ENCODE peak calls at places on chromosomes 5 and 9, in nine cellular contexts. S is RWPE1, W is left lung, A is IMR-90, C is small intestine, M is right atrium auricular region, U is caudate nucleus, G is lower lobe of right lung, L is heart right ventricle. B is an unnamed sample.

GRCh38 chr9:129319076-129319937 is 141.2 kb upstream of the IER5L start:
- DNase-seq in W (no peak), G (no peak), A (no peak), U (no peak), L (no peak), S (no peak), M (peak; percentile 52), C (no peak), B (peak; percentile 71)

GRCh38 chr5:177265395-177265794 is 38.1 kb downstream of the RAB24 start:
- DNase-seq in C (no peak), W (no peak), L (no peak), M (no peak), G (no peak), S (no peak), U (no peak), A (no peak), B (no peak)

GRCh38 chr9:133333566-133333965 is 2.4 kb downstream of the SURF6 start:
- DNase-seq in M (no peak), G (peak; percentile 44), C (no peak), W (peak; percentile 46), A (no peak), S (no peak), U (no peak), L (no peak), B (peak; percentile 30)

GRCh38 chr9:132589148-132590036 is 7.0 kb downstream of the BARHL1 start:
- DNase-seq in M (no peak), W (no peak), S (no peak), G (no peak), U (no peak), L (no peak), C (no peak), A (no peak), B (no peak)

GRCh38 chr5:54595724-54596123 is 78.2 kb downstream of the SNX18 start:
- DNase-seq in S (no peak), G (no peak), U (no peak), W (no peak), M (no peak), A (peak; percentile 47), C (no peak), L (no peak), B (no peak)

GRCh38 chr9:20395671-20396070 is 226.6 kb downstream of the MLLT3 start:
- DNase-seq in S (no peak), A (no peak), U (no peak), W (no peak), L (no peak), M (no peak), G (no peak), C (no peak), B (no peak)

GRCh38 chr5:137636076-137636475 is 99.8 kb downstream of the KLHL3 start:
- DNase-seq in W (no peak), A (no peak), L (no peak), G (no peak), M (no peak), U (no peak), C (no peak), S (no peak), B (no peak)

GRCh38 chr9:117551171-117551570 is 136.3 kb upstream of the ASTN2 start:
- DNase-seq in A (no peak), W (no peak), S (no peak), G (no peak), M (no peak), U (no peak), C (no peak), L (no peak), B (no peak)

GRCh38 chr5:145847499-145848497 is 12.7 kb upstream of the PRELID2 start:
- DNase-seq in C (peak; percentile 46), A (peak; percentile 93), G (no peak), L (no peak), W (no peak), M (no peak), U (no peak), S (peak; percentile 82), B (no peak)

GRCh38 chr5:54295658-54296276 is 14.6 kb downstream of the ARL15 start:
- DNase-seq in M (no peak), S (no peak), U (no peak), A (no peak), G (no peak), L (no peak), C (no peak), W (no peak), B (no peak)

GRCh38 chr5:143217065-143217803 is 186.3 kb downstream of the NR3C1 start:
- DNase-seq in U (no peak), C (peak; percentile 72), L (no peak), W (no peak), G (no peak), M (no peak), A (peak; percentile 27), S (peak; percentile 36), B (no peak)

GRCh38 chr9:34869390-34869789 is 88.7 kb upstream of the PHF24 start:
- DNase-seq in S (no peak), M (no peak), L (no peak), G (no peak), W (no peak), C (no peak), A (peak; percentile 19), U (no peak), B (no peak)

GRCh38 chr9:127011772-127012171 is 97.2 kb downstream of the RALGPS1 start:
- DNase-seq in A (no peak), S (no peak), G (no peak), W (no peak), M (no peak), C (no peak), U (no peak), L (no peak), B (no peak)

GRCh38 chr9:100099722-100100042 is 639 bp downstream of the INVS start:
- DNase-seq in A (no peak), M (no peak), U (no peak), W (no peak), L (no peak), S (peak; percentile 64), G (peak; percentile 58), C (no peak), B (no peak)

GRCh38 chr9:100101608-100102007 is 2.6 kb downstream of the INVS start:
- DNase-seq in C (no peak), M (no peak), U (no peak), G (no peak), W (no peak), S (no peak), L (no peak), A (no peak), B (no peak)

GRCh38 chr9:100100268-100100667 is 1.2 kb downstream of the INVS start:
- DNase-seq in U (no peak), C (peak; percentile 70), W (no peak), S (no peak), A (no peak), M (no peak), L (no peak), G (no peak), B (no peak)

GRCh38 chr9:100098241-100098886 is 436 bp downstream of the ERP44 start:
- DNase-seq in L (peak; percentile 33), S (peak; percentile 96), A (peak; percentile 54), U (peak; percentile 30), M (no peak), C (peak; percentile 93), W (peak; percentile 80), G (peak; percentile 66), B (no peak)

DNA sequence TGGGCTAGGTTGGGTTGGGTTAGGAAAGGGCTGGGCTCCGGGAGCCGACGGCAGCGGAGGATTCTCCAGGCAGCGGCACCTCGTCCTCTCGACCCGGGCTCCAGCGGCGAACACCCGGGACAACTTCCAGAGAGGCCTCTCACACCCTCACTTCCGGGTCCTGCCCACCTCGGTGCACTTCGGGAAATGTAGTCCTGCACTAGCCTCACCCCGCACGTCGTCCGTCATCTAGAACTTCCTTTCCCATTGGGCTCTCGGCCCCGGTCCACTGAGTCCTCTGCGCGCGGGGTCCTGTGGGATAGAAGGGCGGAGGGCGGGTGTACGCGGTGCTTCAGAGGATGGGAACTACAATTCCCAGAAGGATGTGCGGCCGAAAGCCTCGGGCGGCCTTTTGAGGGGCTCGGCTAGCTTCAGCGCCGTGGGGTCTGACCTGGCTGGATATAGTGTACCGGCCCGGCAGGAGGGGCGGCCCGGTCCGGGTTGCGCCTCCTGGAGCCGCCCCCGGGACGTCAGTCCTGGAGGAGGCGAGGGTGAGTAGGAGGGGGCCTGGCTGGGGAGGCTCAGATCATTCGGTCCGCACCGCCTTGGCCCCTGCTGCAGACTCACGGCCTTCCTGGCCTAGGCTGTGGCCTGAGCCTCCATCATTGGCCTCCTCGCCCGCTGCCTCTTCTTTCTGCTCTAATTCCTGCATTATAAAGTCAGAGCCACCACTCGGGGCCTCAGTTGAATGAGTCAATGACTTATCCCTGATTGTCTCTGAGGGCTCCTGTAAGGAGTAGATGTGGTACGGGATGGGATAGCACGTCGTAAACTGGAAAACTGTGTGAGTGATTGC is at the start of the genes ERP44 and INVS:
- DNase-seq in U (peak; percentile 96), L (peak; percentile 97), C (peak; percentile 100), G (peak; percentile 99), A (peak; percentile 99), M (peak; percentile 99), W (peak; percentile 98), S (peak; percentile 99), B (peak; percentile 99)
- H3K27ac ChIP-seq in U (peak within 1 kb of the TSS; percentile 87), L (peak within 1 kb of the TSS; percentile 95), C (peak within 1 kb of the TSS; percentile 96), G (peak within 1 kb of the TSS; percentile 96), A (peak within 1 kb of the TSS; percentile 77), M (peak within 1 kb of the TSS; percentile 93), W (peak within 1 kb of the TSS; percentile 91), S (peak within 1 kb of the TSS; percentile 89), B (peak within 1 kb of the TSS; percentile 63)

DNA sequence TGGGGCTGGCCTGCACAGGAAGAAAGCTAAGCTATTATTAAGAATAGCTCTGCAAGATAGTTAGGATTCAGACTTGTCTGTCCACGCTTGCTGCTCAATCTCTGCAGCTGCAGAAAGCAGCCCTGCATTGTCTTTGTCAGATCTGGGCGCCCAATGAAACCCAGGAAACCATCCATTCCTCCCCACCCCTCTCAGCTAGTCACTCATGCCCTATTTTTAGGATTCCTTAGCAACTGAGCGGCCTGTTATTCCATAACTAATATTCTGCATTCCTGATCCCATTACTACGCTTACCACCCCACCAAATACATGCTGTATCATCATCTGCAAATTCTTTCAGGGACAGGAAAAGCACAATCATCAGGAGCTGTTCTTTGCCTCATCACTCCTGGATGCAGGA is 52.9 kb upstream of the APC start:
- DNase-seq in S (peak; percentile 34), A (peak; percentile 74), U (no peak), W (no peak), C (no peak), M (no peak), L (peak; percentile 11), G (no peak), B (no peak)
- H3K27ac ChIP-seq in S (peak overlapping the region; percentile 53), A (no peak overlapping the region), U (peak overlapping the region; percentile 55), W (no peak overlapping the region), C (no peak overlapping the region), M (no peak overlapping the region), L (peak overlapping the region; percentile 81), G (peak overlapping the region; percentile 48), B (peak overlapping the region; percentile 47)

GRCh38 chr9:29928072-29928471 is 2354.8 kb upstream of the C9orf72 start:
- DNase-seq in A (no peak), M (no peak), L (no peak), S (no peak), U (no peak), W (no peak), G (no peak), C (no peak), B (no peak)
- H3K27ac ChIP-seq in A (no peak overlapping the region), M (no peak overlapping the region), L (no peak overlapping the region), S (no peak overlapping the region), U (no peak overlapping the region), W (no peak overlapping the region), G (no peak overlapping the region), C (no peak overlapping the region), B (no peak overlapping the region)

DNA sequence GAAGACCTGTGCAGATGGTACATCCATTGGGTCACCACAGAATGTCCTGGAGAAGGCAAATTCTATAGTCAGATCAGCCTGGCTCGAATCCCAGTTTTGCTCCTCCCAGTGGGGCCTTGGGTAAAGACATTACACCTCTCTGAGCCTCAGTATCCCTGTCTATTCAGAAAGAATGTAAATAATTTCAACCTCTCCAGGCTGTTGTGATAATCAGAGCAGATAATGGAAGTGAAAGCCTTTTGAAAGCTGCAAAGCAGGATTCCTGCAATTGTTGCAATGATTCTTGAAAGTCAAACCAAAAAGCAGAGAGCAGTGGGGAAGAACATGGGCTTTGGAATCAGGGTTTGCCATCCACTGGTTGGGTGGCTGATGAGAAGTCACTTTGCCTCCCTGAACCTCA is 63.2 kb downstream of the LHX2 start:
- DNase-seq in C (no peak), U (no peak), S (no peak), L (no peak), G (no peak), W (no peak), A (no peak), M (no peak), B (no peak)
- H3K27ac ChIP-seq in C (no peak overlapping the region), U (no peak overlapping the region), S (no peak overlapping the region), L (no peak overlapping the region), G (no peak overlapping the region), W (no peak overlapping the region), A (no peak overlapping the region), M (no peak overlapping the region), B (no peak overlapping the region)

B was measured in aorta.